ENCODE peak calls at places on chromosomes 11 and 22, in five cellular contexts. One of them, this sample, is unnamed. For H3K36me3, the result is how much of the 10 kb centered on the place peaks cover.

GRCh38 chr11:127345819-127346459 is 345.4 kb upstream of the KIRREL3 start:
- DNase-seq in HCT116: no peak
- DNase-seq in PC-9: peak
- DNase-seq in IMR-90: peak
- DNase-seq in endothelial cell of umbilical vein: no peak
- DNase-seq in this sample: no peak

GRCh38 chr22:23815781-23816551 is 22.8 kb downstream of the DERL3 start:
- DNase-seq in HCT116: no peak
- DNase-seq in PC-9: no peak
- DNase-seq in IMR-90: no peak
- DNase-seq in endothelial cell of umbilical vein: no peak
- DNase-seq in this sample: no peak

GRCh38 chr11:63914896-63915681 is 1.9 kb downstream of the RCOR2 start:
- DNase-seq in HCT116: no peak
- DNase-seq in PC-9: no peak
- DNase-seq in IMR-90: no peak
- DNase-seq in endothelial cell of umbilical vein: no peak
- DNase-seq in this sample: no peak

GRCh38 chr11:134157451-134157850 is 66.3 kb downstream of the NCAPD3 start:
- DNase-seq in HCT116: no peak
- DNase-seq in PC-9: no peak
- DNase-seq in IMR-90: no peak
- DNase-seq in endothelial cell of umbilical vein: peak
- DNase-seq in this sample: no peak

GRCh38 chr22:20653012-20653794 is 120.7 kb upstream of the SERPIND1 start:
- DNase-seq in HCT116: no peak
- DNase-seq in PC-9: no peak
- DNase-seq in IMR-90: no peak
- DNase-seq in endothelial cell of umbilical vein: no peak
- DNase-seq in this sample: no peak

GRCh38 chr22:24060375-24060788 is 49.3 kb downstream of the CABIN1 start:
- DNase-seq in HCT116: no peak
- DNase-seq in PC-9: no peak
- DNase-seq in IMR-90: peak
- DNase-seq in endothelial cell of umbilical vein: peak
- DNase-seq in this sample: no peak

GRCh38 chr11:33588056-33588455 is 112.6 kb downstream of the C11orf91 start:
- DNase-seq in HCT116: no peak
- DNase-seq in PC-9: no peak
- DNase-seq in IMR-90: no peak
- DNase-seq in endothelial cell of umbilical vein: no peak
- DNase-seq in this sample: no peak

GRCh38 chr22:40294696-40295095 is 51.6 kb upstream of the ADSL start:
- DNase-seq in HCT116: no peak
- DNase-seq in PC-9: no peak
- DNase-seq in IMR-90: no peak
- DNase-seq in endothelial cell of umbilical vein: no peak
- DNase-seq in this sample: no peak

GRCh38 chr11:118961189-118961588 is 5.1 kb downstream of the UPK2 start:
- DNase-seq in HCT116: no peak
- DNase-seq in PC-9: no peak
- DNase-seq in IMR-90: no peak
- DNase-seq in endothelial cell of umbilical vein: no peak
- DNase-seq in this sample: no peak

GRCh38 chr11:108944486-108945178 is 279.8 kb downstream of the DDX10 start:
- DNase-seq in HCT116: no peak
- DNase-seq in PC-9: no peak
- DNase-seq in IMR-90: no peak
- DNase-seq in endothelial cell of umbilical vein: no peak
- DNase-seq in this sample: no peak

GRCh38 chr11:112635338-112635737 is 325.9 kb upstream of the NCAM1 start:
- DNase-seq in HCT116: no peak
- DNase-seq in PC-9: no peak
- DNase-seq in IMR-90: no peak
- DNase-seq in endothelial cell of umbilical vein: no peak
- DNase-seq in this sample: no peak

GRCh38 chr11:88594274-88594950 is 256.9 kb upstream of the CTSC start:
- DNase-seq in HCT116: no peak
- DNase-seq in PC-9: no peak
- DNase-seq in IMR-90: no peak
- DNase-seq in endothelial cell of umbilical vein: no peak
- DNase-seq in this sample: no peak

GRCh38 chr11:12677131-12677530 is 2.9 kb downstream of the TEAD1 start:
- DNase-seq in HCT116: no peak
- DNase-seq in PC-9: no peak
- DNase-seq in IMR-90: no peak
- DNase-seq in endothelial cell of umbilical vein: peak
- DNase-seq in this sample: no peak

GRCh38 chr11:134558258-134558835 is 146.3 kb upstream of the B3GAT1 start:
- DNase-seq in HCT116: no peak
- DNase-seq in PC-9: no peak
- DNase-seq in IMR-90: no peak
- DNase-seq in endothelial cell of umbilical vein: no peak
- DNase-seq in this sample: no peak

GRCh38 chr11:128210148-128210940 is 377.0 kb downstream of the ETS1 start:
- DNase-seq in HCT116: peak
- DNase-seq in PC-9: peak
- DNase-seq in IMR-90: peak
- DNase-seq in endothelial cell of umbilical vein: peak
- DNase-seq in this sample: peak

GRCh38 chr11:20293992-20294391 is 69.5 kb upstream of the HTATIP2 start:
- DNase-seq in HCT116: no peak
- DNase-seq in PC-9: no peak
- DNase-seq in IMR-90: no peak
- DNase-seq in endothelial cell of umbilical vein: no peak
- DNase-seq in this sample: no peak

GRCh38 chr11:117819096-117820040 is 5.2 kb downstream of the FXYD2 start:
- DNase-seq in HCT116: peak
- DNase-seq in PC-9: peak
- DNase-seq in IMR-90: peak
- DNase-seq in endothelial cell of umbilical vein: peak
- DNase-seq in this sample: no peak

GRCh38 chr11:32511926-32512325 is 71.7 kb upstream of the EIF3M start:
- DNase-seq in HCT116: no peak
- DNase-seq in PC-9: no peak
- DNase-seq in IMR-90: no peak
- DNase-seq in endothelial cell of umbilical vein: peak
- DNase-seq in this sample: no peak

GRCh38 chr11:110903830-110904229 is 191.6 kb upstream of the ARHGAP20 start:
- DNase-seq in HCT116: no peak
- DNase-seq in PC-9: no peak
- DNase-seq in IMR-90: peak
- DNase-seq in endothelial cell of umbilical vein: no peak
- DNase-seq in this sample: no peak

GRCh38 chr22:44398791-44399190 is 86.0 kb upstream of the SHISAL1 start:
- DNase-seq in HCT116: no peak
- DNase-seq in PC-9: no peak
- DNase-seq in IMR-90: no peak
- DNase-seq in endothelial cell of umbilical vein: no peak
- DNase-seq in this sample: no peak

GRCh38 chr22:36252754-36253522 is at the start of gene APOL1:
- DNase-seq in HCT116: no peak
- DNase-seq in PC-9: peak
- DNase-seq in IMR-90: peak
- DNase-seq in endothelial cell of umbilical vein: peak
- DNase-seq in this sample: no peak

GRCh38 chr11:13152736-13153541 is 124.7 kb upstream of the BMAL1 start:
- DNase-seq in HCT116: no peak
- DNase-seq in PC-9: no peak
- DNase-seq in IMR-90: peak
- DNase-seq in endothelial cell of umbilical vein: peak
- DNase-seq in this sample: no peak

GRCh38 chr22:20509344-20510047 is 2.1 kb downstream of the MED15 start:
- DNase-seq in HCT116: no peak
- DNase-seq in PC-9: peak
- DNase-seq in IMR-90: peak
- DNase-seq in endothelial cell of umbilical vein: peak
- DNase-seq in this sample: no peak

GRCh38 chr11:17979770-17980371 is 33.0 kb downstream of the SERGEF start:
- DNase-seq in HCT116: no peak
- DNase-seq in PC-9: peak
- DNase-seq in IMR-90: peak
- DNase-seq in endothelial cell of umbilical vein: peak
- DNase-seq in this sample: no peak

DNA sequence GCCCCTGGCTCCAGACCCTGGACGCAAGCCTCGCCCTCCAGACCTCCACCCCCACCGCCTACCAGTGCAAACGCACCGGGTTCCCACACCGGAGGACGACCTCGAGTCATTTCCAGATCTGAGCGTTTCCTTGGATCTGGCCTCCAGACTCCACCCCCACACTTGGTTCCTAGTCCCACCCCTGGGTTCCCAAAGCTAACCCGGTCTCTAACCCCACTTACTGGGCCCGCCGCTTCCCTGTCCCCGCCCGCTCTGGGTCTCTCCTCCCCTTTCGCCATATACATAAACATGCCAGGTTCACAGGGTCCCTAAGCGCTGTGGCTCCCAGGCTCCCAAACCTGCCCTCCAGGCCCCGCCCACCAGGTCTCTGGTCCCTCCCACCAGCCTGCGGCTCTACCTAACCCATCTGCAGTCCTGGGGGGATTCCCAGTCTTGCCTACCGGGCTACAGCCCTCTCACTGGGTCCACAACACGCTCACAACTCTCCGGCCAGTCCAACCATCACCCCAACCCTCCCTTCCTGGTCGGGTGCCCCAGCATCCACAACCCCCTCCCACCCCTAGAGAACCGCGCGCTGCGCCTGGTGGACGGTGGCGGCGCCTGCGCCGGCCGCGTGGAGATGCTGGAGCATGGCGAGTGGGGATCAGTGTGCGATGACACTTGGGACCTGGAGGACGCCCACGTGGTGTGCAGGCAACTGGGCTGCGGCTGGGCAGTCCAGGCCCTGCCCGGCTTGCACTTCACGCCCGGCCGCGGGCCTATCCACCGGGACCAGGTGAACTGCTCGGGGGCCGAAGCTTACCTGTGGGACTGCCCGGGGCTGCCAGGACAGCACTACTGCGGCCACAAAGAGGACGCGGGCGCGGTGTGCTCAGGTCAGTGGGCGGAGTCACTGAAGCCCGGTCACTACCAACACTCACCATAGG is 36.8 kb downstream of the CD6 start:
- DNase-seq in HCT116: no peak
- DNase-seq in PC-9: peak
- DNase-seq in IMR-90: no peak
- DNase-seq in endothelial cell of umbilical vein: no peak
- DNase-seq in this sample: no peak
- TF ChIP-seq CTCF in HCT116: no peak
- TF ChIP-seq CTCF in PC-9: no peak
- TF ChIP-seq CTCF in IMR-90: no peak
- TF ChIP-seq CTCF in endothelial cell of umbilical vein: no peak
- TF ChIP-seq CTCF in this sample: no peak

GRCh38 chr11:87573708-87574107 is 536.0 kb downstream of the TMEM135 start:
- DNase-seq in HCT116: no peak
- DNase-seq in PC-9: no peak
- DNase-seq in IMR-90: no peak
- DNase-seq in endothelial cell of umbilical vein: no peak
- DNase-seq in this sample: no peak

DNA sequence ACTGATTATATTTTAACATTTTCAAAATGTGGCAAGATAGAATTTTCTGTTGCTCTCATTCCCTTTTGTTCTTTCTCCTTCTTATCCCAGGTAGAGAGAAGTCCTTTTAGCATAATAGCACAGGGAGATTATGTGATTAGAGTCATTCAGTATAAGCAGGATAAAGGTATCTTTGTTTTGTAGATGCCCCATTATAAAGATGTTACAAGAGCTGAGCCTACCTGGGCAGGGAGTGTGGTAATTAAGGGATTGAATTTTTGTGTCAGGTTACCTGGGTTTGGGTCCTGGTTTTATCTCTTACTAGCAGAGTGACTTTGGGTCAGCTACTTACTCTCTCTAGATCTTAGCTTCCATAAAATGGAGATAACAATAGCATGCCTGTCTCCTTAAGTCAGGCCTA is 536.5 kb downstream of the TMEM135 start:
- DNase-seq in HCT116: no peak
- DNase-seq in PC-9: no peak
- DNase-seq in IMR-90: no peak
- DNase-seq in endothelial cell of umbilical vein: no peak
- DNase-seq in this sample: no peak
- H2AFZ ChIP-seq in HCT116: no peak
- H2AFZ ChIP-seq in PC-9: no peak
- H2AFZ ChIP-seq in IMR-90: no peak
- H2AFZ ChIP-seq in endothelial cell of umbilical vein: no peak
- H2AFZ ChIP-seq in this sample: no peak

GRCh38 chr11:130278151-130278550 is 36.6 kb downstream of the ZBTB44 start:
- DNase-seq in HCT116: no peak
- DNase-seq in PC-9: no peak
- DNase-seq in IMR-90: no peak
- DNase-seq in endothelial cell of umbilical vein: no peak
- DNase-seq in this sample: no peak
- H3K36me3 ChIP-seq in HCT116: under half
- H3K36me3 ChIP-seq in PC-9: under half
- H3K36me3 ChIP-seq in IMR-90: under half
- H3K36me3 ChIP-seq in endothelial cell of umbilical vein: under half
- H3K36me3 ChIP-seq in this sample: under half

GRCh38 chr11:131486937-131487336 is 116.5 kb downstream of the NTM start:
- DNase-seq in HCT116: no peak
- DNase-seq in PC-9: no peak
- DNase-seq in IMR-90: no peak
- DNase-seq in endothelial cell of umbilical vein: no peak
- DNase-seq in this sample: no peak
- TF ChIP-seq CTCF in HCT116: no peak
- TF ChIP-seq CTCF in PC-9: no peak
- TF ChIP-seq CTCF in IMR-90: no peak
- TF ChIP-seq CTCF in endothelial cell of umbilical vein: no peak
- TF ChIP-seq CTCF in this sample: no peak

GRCh38 chr22:30424471-30425326 is 869 bp upstream of the MTFP1 start:
- DNase-seq in HCT116: no peak
- DNase-seq in PC-9: peak
- DNase-seq in IMR-90: peak
- DNase-seq in endothelial cell of umbilical vein: no peak
- DNase-seq in this sample: no peak
- H2AFZ ChIP-seq in HCT116: no peak
- H2AFZ ChIP-seq in PC-9: peak
- H2AFZ ChIP-seq in IMR-90: peak
- H2AFZ ChIP-seq in endothelial cell of umbilical vein: peak
- H2AFZ ChIP-seq in this sample: peak

DNA sequence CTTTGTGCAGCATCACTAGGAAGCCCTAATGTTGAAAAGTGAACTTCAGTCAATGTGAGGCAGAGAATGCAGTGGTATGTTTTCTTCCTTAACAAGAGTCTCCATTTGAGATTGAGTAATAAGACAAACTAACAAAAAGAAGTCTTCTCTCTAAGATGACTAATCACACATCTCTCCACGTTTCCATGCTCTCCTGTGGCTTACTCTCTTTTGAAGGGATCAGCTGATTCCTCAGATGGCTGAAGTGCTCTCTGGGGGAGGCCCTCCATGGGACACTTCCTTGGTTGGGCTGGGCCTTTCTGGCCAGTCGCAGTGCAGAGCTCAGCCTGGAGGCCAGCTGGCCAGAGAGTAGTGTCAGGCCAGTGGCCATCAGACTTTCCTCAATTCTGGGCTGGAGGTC is 14.7 kb downstream of the CSRP3 start:
- DNase-seq in HCT116: no peak
- DNase-seq in PC-9: no peak
- DNase-seq in IMR-90: peak
- DNase-seq in endothelial cell of umbilical vein: no peak
- DNase-seq in this sample: no peak
- H3K36me3 ChIP-seq in HCT116: under half
- H3K36me3 ChIP-seq in PC-9: under half
- H3K36me3 ChIP-seq in IMR-90: under half
- H3K36me3 ChIP-seq in endothelial cell of umbilical vein: under half
- H3K36me3 ChIP-seq in this sample: under half

GRCh38 chr22:45502215-45503070 is at the start of gene FBLN1:
- DNase-seq in HCT116: no peak
- DNase-seq in PC-9: peak
- DNase-seq in IMR-90: no peak
- DNase-seq in endothelial cell of umbilical vein: no peak
- DNase-seq in this sample: no peak
- TF ChIP-seq CTCF in HCT116: no peak
- TF ChIP-seq CTCF in PC-9: peak
- TF ChIP-seq CTCF in IMR-90: peak
- TF ChIP-seq CTCF in endothelial cell of umbilical vein: no peak
- TF ChIP-seq CTCF in this sample: no peak

This sample was measured in keratinocyte.